ENCODE peak calls at places on chromosome 18, in five cellular contexts. B, M, A, F and C are unnamed samples. For H3K4me1, the result is how much of the 10 kb centered on the place peaks cover.

GRCh38 chr18:79620586-79621165 is 58.9 kb upstream of the CTDP1 start:
- DNase-seq in A (no peak), M (no peak), F (no peak), B (no peak), C (no peak)

GRCh38 chr18:22504665-22505064 is 87.0 kb upstream of the CTAGE1 start:
- DNase-seq in A (no peak), M (no peak), B (no peak), F (no peak), C (no peak)

GRCh38 chr18:70216788-70217187 is 11.3 kb upstream of the RTTN start:
- DNase-seq in M (no peak), B (no peak), F (no peak), A (no peak), C (no peak)

GRCh38 chr18:55672574-55673361 is 84.8 kb upstream of the TCF4 start:
- DNase-seq in F (no peak), M (no peak), A (no peak), B (no peak), C (no peak)

GRCh38 chr18:36297419-36298112 is at the start of gene FHOD3:
- DNase-seq in B (no peak), M (peak), A (peak), F (peak), C (peak)

GRCh38 chr18:12408247-12408869 is 629 bp downstream of the PRELID3A start:
- DNase-seq in M (peak), F (no peak), A (no peak), B (no peak), C (no peak)

GRCh38 chr18:77197073-77197472 is 52.6 kb upstream of the GALR1 start:
- DNase-seq in M (no peak), B (no peak), F (no peak), A (no peak), C (no peak)

GRCh38 chr18:39841133-39842041 is 2113.6 kb upstream of the PIK3C3 start:
- DNase-seq in A (peak), B (no peak), F (peak), M (peak), C (peak)

GRCh38 chr18:66457245-66457644 is 146.6 kb downstream of the CDH19 start:
- DNase-seq in F (no peak), B (no peak), M (no peak), A (no peak), C (no peak)

GRCh38 chr18:80231616-80232015 is 15.7 kb downstream of the PARD6G start:
- DNase-seq in A (no peak), F (no peak), M (no peak), B (no peak), C (no peak)

GRCh38 chr18:79549638-79550000 is 130.0 kb upstream of the CTDP1 start:
- DNase-seq in M (no peak), A (no peak), B (no peak), F (no peak), C (no peak)

GRCh38 chr18:64202836-64203235 is 53.9 kb upstream of the LINC00305 start:
- DNase-seq in M (no peak), B (no peak), A (no peak), F (no peak), C (no peak)

GRCh38 chr18:260547-260946 is 7.3 kb downstream of the THOC1 start:
- DNase-seq in A (no peak), M (no peak), F (no peak), B (no peak), C (no peak)

GRCh38 chr18:1914489-1914888 is 656.8 kb downstream of the METTL4 start:
- DNase-seq in M (no peak), B (no peak), A (no peak), F (no peak), C (no peak)

GRCh38 chr18:11310476-11311086 is 161.2 kb upstream of the PIEZO2 start:
- DNase-seq in M (peak), B (no peak), F (peak), A (peak), C (peak)

GRCh38 chr18:32661486-32662299 is 111.1 kb downstream of the KLHL14 start:
- DNase-seq in B (no peak), F (no peak), A (no peak), M (no peak), C (no peak)

GRCh38 chr18:10515456-10515855 is 10.4 kb upstream of the NAPG start:
- DNase-seq in B (no peak), F (no peak), M (no peak), A (no peak), C (no peak)

GRCh38 chr18:9013926-9014373 is 88.5 kb upstream of the NDUFV2 start:
- DNase-seq in A (no peak), M (no peak), F (no peak), B (no peak), C (no peak)
- TF ChIP-seq POLR2A in A (no peak), M (no peak), F (no peak), B (no peak), C (no peak)

DNA sequence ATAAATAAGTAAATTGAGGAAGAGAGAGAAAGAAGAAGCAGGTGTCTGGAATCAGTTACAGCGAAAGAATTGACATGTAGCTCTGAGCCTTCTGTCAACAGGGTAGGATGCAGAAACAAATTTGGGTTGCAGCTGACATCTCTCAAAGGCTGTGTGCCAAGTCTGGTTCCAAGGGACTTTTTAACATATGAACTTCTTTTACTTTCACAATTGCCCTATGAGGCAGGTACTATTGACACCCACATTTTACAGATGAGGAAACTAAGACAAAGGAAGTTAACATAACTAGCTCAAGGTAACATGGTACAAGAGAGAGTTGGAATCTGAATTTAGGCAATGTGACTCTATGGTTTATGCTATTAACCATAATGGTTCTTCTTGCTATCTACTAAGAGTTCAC is 260.1 kb downstream of the ASXL3 start:
- DNase-seq in A (no peak), M (no peak), F (no peak), B (no peak), C (no peak)
- H3K4me1 ChIP-seq in A (under half), M (under half), F (under half), B (under half), C (under half)

GRCh38 chr18:44588466-44588865 is 92.2 kb upstream of the SETBP1 start:
- DNase-seq in B (no peak), M (no peak), A (no peak), F (no peak), C (no peak)
- TF ChIP-seq POLR2A in B (no peak), M (no peak), A (no peak), F (no peak), C (no peak)

DNA sequence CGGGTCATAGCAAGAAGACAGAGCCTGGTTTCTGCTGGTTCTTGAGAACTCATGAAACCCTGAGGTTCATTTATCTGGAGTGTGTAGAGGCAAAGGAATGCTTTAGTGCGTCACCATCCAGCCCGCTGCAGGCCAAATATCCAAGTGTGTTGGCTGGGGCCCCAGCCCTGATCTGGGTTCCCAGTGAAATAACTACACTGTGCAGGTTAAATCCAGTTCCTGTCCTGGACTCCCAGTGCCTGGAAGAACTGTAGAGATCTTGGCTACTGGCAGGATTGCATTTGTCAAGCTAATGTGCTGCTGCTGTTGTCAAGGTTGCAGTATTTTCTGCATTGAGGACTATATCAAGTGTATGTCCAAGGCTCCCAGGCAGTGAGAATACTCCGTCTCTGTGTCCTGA is 89.9 kb downstream of the MAPK4 start:
- DNase-seq in M (peak), A (peak), F (peak), B (no peak), C (peak)
- H3K4me1 ChIP-seq in M (under half), A (under half), F (under half), B (under half), C (under half)

GRCh38 chr18:8988262-8988871 is 114.1 kb upstream of the NDUFV2 start:
- DNase-seq in M (peak), B (no peak), F (peak), A (peak), C (peak)
- TF ChIP-seq POLR2A in M (no peak), B (no peak), F (no peak), A (no peak), C (no peak)

GRCh38 chr18:57705861-57706590 is 84.4 kb upstream of the NARS1 start:
- DNase-seq in A (no peak), B (no peak), M (no peak), F (no peak), C (no peak)

GRCh38 chr18:57710226-57710625 is 88.6 kb upstream of the NARS1 start:
- DNase-seq in M (no peak), F (no peak), B (no peak), A (no peak), C (no peak)

GRCh38 chr18:57705011-57705410 is 83.4 kb upstream of the NARS1 start:
- DNase-seq in B (no peak), M (no peak), F (no peak), A (no peak), C (no peak)

GRCh38 chr18:57709335-57709734 is 87.7 kb upstream of the NARS1 start:
- DNase-seq in B (no peak), A (no peak), M (no peak), F (no peak), C (no peak)

GRCh38 chr18:57708288-57708687 is 86.7 kb upstream of the NARS1 start:
- DNase-seq in A (no peak), B (no peak), F (no peak), M (no peak), C (no peak)
- H3K4me1 ChIP-seq in A (under half), B (under half), F (under half), M (half or more), C (under half)

DNA sequence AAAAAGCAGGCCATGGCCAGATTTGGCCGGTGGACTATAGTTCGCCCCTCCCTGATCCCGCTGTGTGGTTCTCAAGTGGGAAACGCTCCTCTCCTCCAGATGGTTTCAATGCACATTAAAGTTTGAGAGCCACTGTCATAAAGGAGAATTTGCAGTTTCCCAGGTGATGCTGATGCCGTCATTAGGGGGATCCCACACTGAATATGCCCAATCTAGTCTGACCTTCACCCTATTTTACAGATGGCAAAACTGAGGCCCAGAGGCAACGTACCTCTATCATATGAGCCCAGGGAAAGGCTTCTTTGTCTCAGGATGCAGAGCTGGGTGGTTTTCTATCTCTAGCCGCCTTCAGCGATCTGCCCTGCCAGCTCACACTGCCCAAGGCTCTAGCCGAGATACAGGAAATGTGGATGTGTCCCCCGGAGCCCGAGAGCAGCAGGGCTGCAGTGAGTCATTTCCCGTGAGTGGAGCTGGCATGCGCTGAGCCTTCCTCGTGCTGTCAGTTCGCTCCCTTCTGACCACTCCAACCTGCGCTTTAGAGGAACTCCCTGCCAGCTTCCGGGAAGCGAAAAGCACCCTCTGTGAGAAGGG is 116.2 kb downstream of the SMAD7 start:
- DNase-seq in B (no peak), M (peak), A (peak), F (peak), C (peak)
- TF ChIP-seq POLR2A in B (no peak), M (no peak), A (peak), F (no peak), C (peak)